ENCODE peak calls at places on chromosomes 12 and 14, in six cellular contexts. O, X, U, V, A and Z are unnamed samples.

GRCh38 chr12:45216297-45216982 is 545 bp downstream of the ANO6 start:
- DNase-seq in O (no peak), X (peak; percentile 68), U (peak; percentile 46), V (peak; percentile 73), A (peak; percentile 75), Z (no peak)

GRCh38 chr12:3107071-3107583 is 29.9 kb downstream of the TSPAN9 start:
- DNase-seq in O (no peak), X (peak; percentile 98), U (no peak), V (no peak), A (no peak), Z (no peak)

GRCh38 chr14:94677747-94678146 is 65.6 kb downstream of the SERPINA3 start:
- DNase-seq in O (no peak), X (no peak), U (no peak), V (no peak), A (no peak), Z (no peak)

GRCh38 chr12:1533602-1534304 is 60.6 kb downstream of the FBXL14 start:
- DNase-seq in O (no peak), X (peak; percentile 57), U (peak; percentile 60), V (peak; percentile 74), A (peak; percentile 45), Z (no peak)

GRCh38 chr14:96717116-96717515 is 80.1 kb upstream of the VRK1 start:
- DNase-seq in O (no peak), X (no peak), U (no peak), V (no peak), A (no peak), Z (no peak)

GRCh38 chr12:89080797-89081470 is 271.4 kb downstream of the DUSP6 start:
- DNase-seq in O (no peak), X (peak; percentile 3), U (no peak), V (no peak), A (no peak), Z (no peak)

GRCh38 chr12:1435456-1435855 is 158.9 kb downstream of the FBXL14 start:
- DNase-seq in O (no peak), X (peak; percentile 11), U (peak; percentile 39), V (no peak), A (no peak), Z (no peak)

GRCh38 chr14:97994020-97994531 is 1196.9 kb downstream of the VRK1 start:
- DNase-seq in O (no peak), X (no peak), U (no peak), V (no peak), A (no peak), Z (no peak)

GRCh38 chr12:117421987-117422386 is 60.6 kb upstream of the NOS1 start:
- DNase-seq in O (no peak), X (no peak), U (no peak), V (no peak), A (no peak), Z (no peak)

GRCh38 chr14:52875707-52876106 is 75.1 kb downstream of the FERMT2 start:
- DNase-seq in O (no peak), X (no peak), U (peak; percentile 21), V (no peak), A (no peak), Z (no peak)

GRCh38 chr12:47805417-47805816 is 14.3 kb downstream of the HDAC7 start:
- DNase-seq in O (no peak), X (no peak), U (no peak), V (no peak), A (no peak), Z (no peak)

GRCh38 chr14:99412122-99413061 is 68.3 kb downstream of the SETD3 start:
- DNase-seq in O (no peak), X (peak; percentile 60), U (no peak), V (no peak), A (peak; percentile 18), Z (no peak)

GRCh38 chr12:54935235-54935951 is 49.2 kb downstream of the TESPA1 start:
- DNase-seq in O (peak; percentile 38), X (no peak), U (peak; percentile 87), V (peak; percentile 77), A (no peak), Z (peak; percentile 76)

GRCh38 chr12:129589503-129589902 is 314.3 kb downstream of the TMEM132D start:
- DNase-seq in O (no peak), X (no peak), U (no peak), V (no peak), A (no peak), Z (no peak)